ENCODE peak calls at places on chromosomes 7 and 10, in five cellular contexts. One of them, this sample, is unnamed.

GRCh38 chr7:130149575-130150139 is 55.5 kb downstream of the TMEM209 start:
- DNase-seq in cerebellum: peak
- DNase-seq in effector memory CD4-positive, alpha-beta T cell: no peak
- DNase-seq in MV-4-11: no peak
- DNase-seq in heart left ventricle: no peak
- DNase-seq in this sample: no peak

GRCh38 chr10:91552706-91553105 is 80.2 kb downstream of the PPP1R3C start:
- DNase-seq in cerebellum: no peak
- DNase-seq in effector memory CD4-positive, alpha-beta T cell: no peak
- DNase-seq in MV-4-11: no peak
- DNase-seq in heart left ventricle: no peak
- DNase-seq in this sample: no peak

GRCh38 chr7:151852486-151853396 is 24.2 kb downstream of the PRKAG2 start:
- DNase-seq in cerebellum: no peak
- DNase-seq in effector memory CD4-positive, alpha-beta T cell: no peak
- DNase-seq in MV-4-11: no peak
- DNase-seq in heart left ventricle: no peak
- DNase-seq in this sample: peak

GRCh38 chr10:122207596-122207995 is 63.5 kb upstream of the BTBD16 start:
- DNase-seq in cerebellum: peak
- DNase-seq in effector memory CD4-positive, alpha-beta T cell: no peak
- DNase-seq in MV-4-11: peak
- DNase-seq in heart left ventricle: no peak
- DNase-seq in this sample: no peak

GRCh38 chr10:121613456-121613855 is 15.2 kb upstream of the FGFR2 start:
- DNase-seq in cerebellum: no peak
- DNase-seq in effector memory CD4-positive, alpha-beta T cell: no peak
- DNase-seq in MV-4-11: no peak
- DNase-seq in heart left ventricle: no peak
- DNase-seq in this sample: no peak

GRCh38 chr10:114967071-114967470 is 29.1 kb downstream of the TRUB1 start:
- DNase-seq in cerebellum: no peak
- DNase-seq in effector memory CD4-positive, alpha-beta T cell: no peak
- DNase-seq in MV-4-11: peak
- DNase-seq in heart left ventricle: no peak
- DNase-seq in this sample: no peak

GRCh38 chr10:99661370-99661749 is 2.1 kb downstream of the ENTPD7 start:
- DNase-seq in cerebellum: no peak
- DNase-seq in effector memory CD4-positive, alpha-beta T cell: no peak
- DNase-seq in MV-4-11: no peak
- DNase-seq in heart left ventricle: no peak
- DNase-seq in this sample: no peak

GRCh38 chr7:47292832-47293309 is 289.0 kb downstream of the TNS3 start:
- DNase-seq in cerebellum: no peak
- DNase-seq in effector memory CD4-positive, alpha-beta T cell: no peak
- DNase-seq in MV-4-11: no peak
- DNase-seq in heart left ventricle: no peak
- DNase-seq in this sample: no peak

GRCh38 chr10:62814901-62815372 is 1.2 kb downstream of the EGR2 start:
- DNase-seq in cerebellum: no peak
- DNase-seq in effector memory CD4-positive, alpha-beta T cell: no peak
- DNase-seq in MV-4-11: no peak
- DNase-seq in heart left ventricle: peak
- DNase-seq in this sample: no peak

GRCh38 chr10:120077707-120078492 is 185.4 kb downstream of the SEC23IP start:
- DNase-seq in cerebellum: no peak
- DNase-seq in effector memory CD4-positive, alpha-beta T cell: no peak
- DNase-seq in MV-4-11: peak
- DNase-seq in heart left ventricle: no peak
- DNase-seq in this sample: no peak

GRCh38 chr10:127218658-127219057 is 22.3 kb upstream of the INSYN2A start:
- DNase-seq in cerebellum: no peak
- DNase-seq in effector memory CD4-positive, alpha-beta T cell: no peak
- DNase-seq in MV-4-11: no peak
- DNase-seq in heart left ventricle: no peak
- DNase-seq in this sample: no peak

GRCh38 chr7:26278769-26279168 is 12.9 kb upstream of the SNX10 start:
- DNase-seq in cerebellum: peak
- DNase-seq in effector memory CD4-positive, alpha-beta T cell: no peak
- DNase-seq in MV-4-11: peak
- DNase-seq in heart left ventricle: no peak
- DNase-seq in this sample: no peak

GRCh38 chr10:61108880-61109279 is 164.9 kb upstream of the RHOBTB1 start:
- DNase-seq in cerebellum: no peak
- DNase-seq in effector memory CD4-positive, alpha-beta T cell: no peak
- DNase-seq in MV-4-11: no peak
- DNase-seq in heart left ventricle: no peak
- DNase-seq in this sample: no peak

GRCh38 chr10:132137111-132138072 is 49.4 kb upstream of the DPYSL4 start:
- DNase-seq in cerebellum: no peak
- DNase-seq in effector memory CD4-positive, alpha-beta T cell: no peak
- DNase-seq in MV-4-11: no peak
- DNase-seq in heart left ventricle: peak
- DNase-seq in this sample: peak

GRCh38 chr7:114181280-114181679 is 233.3 kb upstream of the FOXP2 start:
- DNase-seq in cerebellum: no peak
- DNase-seq in effector memory CD4-positive, alpha-beta T cell: no peak
- DNase-seq in MV-4-11: no peak
- DNase-seq in heart left ventricle: no peak
- DNase-seq in this sample: no peak

GRCh38 chr7:17965600-17965999 is 25.3 kb upstream of the SNX13 start:
- DNase-seq in cerebellum: no peak
- DNase-seq in effector memory CD4-positive, alpha-beta T cell: no peak
- DNase-seq in MV-4-11: no peak
- DNase-seq in heart left ventricle: no peak
- DNase-seq in this sample: no peak

GRCh38 chr10:131215776-131216175 is 95.7 kb downstream of the TCERG1L start:
- DNase-seq in cerebellum: no peak
- DNase-seq in effector memory CD4-positive, alpha-beta T cell: no peak
- DNase-seq in MV-4-11: no peak
- DNase-seq in heart left ventricle: no peak
- DNase-seq in this sample: no peak

GRCh38 chr7:106346678-106347217 is 62.0 kb upstream of the NAMPT start:
- DNase-seq in cerebellum: no peak
- DNase-seq in effector memory CD4-positive, alpha-beta T cell: peak
- DNase-seq in MV-4-11: peak
- DNase-seq in heart left ventricle: no peak
- DNase-seq in this sample: no peak

GRCh38 chr7:151342102-151342646 is 562 bp downstream of the NUB1 start:
- DNase-seq in cerebellum: no peak
- DNase-seq in effector memory CD4-positive, alpha-beta T cell: no peak
- DNase-seq in MV-4-11: peak
- DNase-seq in heart left ventricle: no peak
- DNase-seq in this sample: no peak

GRCh38 chr7:25804154-25804553 is 347.8 kb upstream of the NFE2L3 start:
- DNase-seq in cerebellum: no peak
- DNase-seq in effector memory CD4-positive, alpha-beta T cell: no peak
- DNase-seq in MV-4-11: no peak
- DNase-seq in heart left ventricle: no peak
- DNase-seq in this sample: no peak

GRCh38 chr7:118324790-118325449 is 100.4 kb downstream of the ANKRD7 start:
- DNase-seq in cerebellum: no peak
- DNase-seq in effector memory CD4-positive, alpha-beta T cell: no peak
- DNase-seq in MV-4-11: no peak
- DNase-seq in heart left ventricle: no peak
- DNase-seq in this sample: no peak

GRCh38 chr10:85916999-85917573 is 449.5 kb downstream of the GRID1 start:
- DNase-seq in cerebellum: peak
- DNase-seq in effector memory CD4-positive, alpha-beta T cell: no peak
- DNase-seq in MV-4-11: no peak
- DNase-seq in heart left ventricle: no peak
- DNase-seq in this sample: no peak

GRCh38 chr7:45020915-45021314 is 20.9 kb downstream of the CCM2 start:
- DNase-seq in cerebellum: no peak
- DNase-seq in effector memory CD4-positive, alpha-beta T cell: no peak
- DNase-seq in MV-4-11: no peak
- DNase-seq in heart left ventricle: no peak
- DNase-seq in this sample: no peak

GRCh38 chr7:815284-816216 is 16.7 kb upstream of the SUN1 start:
- DNase-seq in cerebellum: no peak
- DNase-seq in effector memory CD4-positive, alpha-beta T cell: no peak
- DNase-seq in MV-4-11: no peak
- DNase-seq in heart left ventricle: peak
- DNase-seq in this sample: peak

GRCh38 chr10:69847883-69848282 is 46.2 kb downstream of the COL13A1 start:
- DNase-seq in cerebellum: no peak
- DNase-seq in effector memory CD4-positive, alpha-beta T cell: no peak
- DNase-seq in MV-4-11: no peak
- DNase-seq in heart left ventricle: peak
- DNase-seq in this sample: no peak

GRCh38 chr7:143385891-143386781 is 5.0 kb downstream of the ZYX start:
- DNase-seq in cerebellum: no peak
- DNase-seq in effector memory CD4-positive, alpha-beta T cell: peak
- DNase-seq in MV-4-11: peak
- DNase-seq in heart left ventricle: peak
- DNase-seq in this sample: peak

GRCh38 chr10:78980354-78980753 is 88.4 kb upstream of the ZMIZ1 start:
- DNase-seq in cerebellum: no peak
- DNase-seq in effector memory CD4-positive, alpha-beta T cell: no peak
- DNase-seq in MV-4-11: no peak
- DNase-seq in heart left ventricle: no peak
- DNase-seq in this sample: no peak

GRCh38 chr10:133324198-133324792 is 12.4 kb downstream of the CALY start:
- DNase-seq in cerebellum: peak
- DNase-seq in effector memory CD4-positive, alpha-beta T cell: peak
- DNase-seq in MV-4-11: no peak
- DNase-seq in heart left ventricle: no peak
- DNase-seq in this sample: no peak

GRCh38 chr10:100896876-100897461 is 15.8 kb upstream of the SLF2 start:
- DNase-seq in cerebellum: no peak
- DNase-seq in effector memory CD4-positive, alpha-beta T cell: no peak
- DNase-seq in MV-4-11: no peak
- DNase-seq in heart left ventricle: no peak
- DNase-seq in this sample: no peak

GRCh38 chr10:74178042-74178791 is 27.2 kb downstream of the ADK start:
- DNase-seq in cerebellum: no peak
- DNase-seq in effector memory CD4-positive, alpha-beta T cell: no peak
- DNase-seq in MV-4-11: no peak
- DNase-seq in heart left ventricle: no peak
- DNase-seq in this sample: no peak

GRCh38 chr7:111076205-111076604 is 14.7 kb upstream of the LRRN3 start:
- DNase-seq in cerebellum: no peak
- DNase-seq in effector memory CD4-positive, alpha-beta T cell: no peak
- DNase-seq in MV-4-11: no peak
- DNase-seq in heart left ventricle: no peak
- DNase-seq in this sample: no peak

GRCh38 chr10:124197301-124198148 is 104.1 kb upstream of the CHST15 start:
- DNase-seq in cerebellum: peak
- DNase-seq in effector memory CD4-positive, alpha-beta T cell: no peak
- DNase-seq in MV-4-11: no peak
- DNase-seq in heart left ventricle: no peak
- DNase-seq in this sample: no peak

GRCh38 chr10:108736111-108736510 is 1187.2 kb downstream of the XPNPEP1 start:
- DNase-seq in cerebellum: no peak
- DNase-seq in effector memory CD4-positive, alpha-beta T cell: no peak
- DNase-seq in MV-4-11: no peak
- DNase-seq in heart left ventricle: no peak
- DNase-seq in this sample: no peak

GRCh38 chr7:125279956-125280355 is 350.3 kb upstream of the POT1 start:
- DNase-seq in cerebellum: peak
- DNase-seq in effector memory CD4-positive, alpha-beta T cell: no peak
- DNase-seq in MV-4-11: no peak
- DNase-seq in heart left ventricle: no peak
- DNase-seq in this sample: no peak

GRCh38 chr10:7475046-7475860 is 64.4 kb upstream of the SFMBT2 start:
- DNase-seq in cerebellum: peak
- DNase-seq in effector memory CD4-positive, alpha-beta T cell: no peak
- DNase-seq in MV-4-11: peak
- DNase-seq in heart left ventricle: peak
- DNase-seq in this sample: peak

GRCh38 chr10:99609186-99609585 is 11.1 kb downstream of the SLC25A28 start:
- DNase-seq in cerebellum: no peak
- DNase-seq in effector memory CD4-positive, alpha-beta T cell: no peak
- DNase-seq in MV-4-11: no peak
- DNase-seq in heart left ventricle: no peak
- DNase-seq in this sample: no peak

This sample was measured in left cardiac atrium.